ENCODE peak calls at places on chromosomes 4 and X, in four cellular contexts. N, G, O and P are unnamed samples. For H3K4me1, the result is how much of the 10 kb centered on the place peaks cover.

GRCh38 chr4:128385683-128386304 is 98.2 kb upstream of the PGRMC2 start:
- DNase-seq in O (peak), N (no peak), G (peak), P (no peak)

GRCh38 chrX:15814811-15815210 is 24.5 kb downstream of the ZRSR2 start:
- DNase-seq in N (no peak), G (no peak), O (no peak), P (no peak)

GRCh38 chr4:88008133-88008621 is 742 bp downstream of the PKD2 start:
- DNase-seq in G (peak), O (peak), N (peak), P (peak)

GRCh38 chr4:31175242-31175910 is 455.2 kb downstream of the PCDH7 start:
- DNase-seq in G (no peak), O (no peak), N (no peak), P (no peak)

GRCh38 chr4:64250488-64250887 is 158.8 kb downstream of the TECRL start:
- DNase-seq in O (no peak), N (no peak), G (no peak), P (no peak)

GRCh38 chrX:13821740-13822139 is 4.8 kb upstream of the GPM6B start:
- DNase-seq in G (no peak), O (no peak), N (no peak), P (no peak)

GRCh38 chr4:133150643-133151300 is 1.7 kb downstream of the PCDH10 start:
- DNase-seq in O (no peak), N (no peak), G (peak), P (no peak)

GRCh38 chr4:41257257-41257900 is 651 bp downstream of the UCHL1 start:
- DNase-seq in N (peak), O (peak), G (peak), P (peak)

GRCh38 chr4:138910914-138911336 is 104.7 kb upstream of the NOCT start:
- DNase-seq in G (peak), O (peak), N (peak), P (peak)

GRCh38 chrX:34563809-34564208 is 93.3 kb downstream of the TMEM47 start:
- DNase-seq in G (peak), N (no peak), O (no peak), P (no peak)

GRCh38 chr4:168480991-168481588 is 798 bp upstream of the DDX60L start:
- DNase-seq in N (no peak), O (peak), G (no peak), P (peak)

GRCh38 chr4:38514465-38515146 is 149.4 kb upstream of the KLF3 start:
- DNase-seq in N (no peak), O (no peak), G (no peak), P (no peak)

GRCh38 chr4:10334506-10335028 is 122.7 kb downstream of the ZNF518B start:
- DNase-seq in O (no peak), N (no peak), G (no peak), P (no peak)

GRCh38 chrX:147899715-147900114 is 12.0 kb upstream of the FMR1 start:
- DNase-seq in N (no peak), G (no peak), O (no peak), P (no peak)

GRCh38 chr4:77393981-77394380 is 211.6 kb upstream of the CXCL13 start:
- DNase-seq in O (no peak), N (no peak), G (no peak), P (no peak)

GRCh38 chr4:147370881-147371280 is 110.0 kb upstream of the EDNRA start:
- DNase-seq in N (no peak), O (no peak), G (no peak), P (no peak)

GRCh38 chr4:139241086-139241783 is 38.8 kb downstream of the MGARP start:
- DNase-seq in N (no peak), O (no peak), G (peak), P (no peak)

GRCh38 chr4:25792200-25792791 is 70.5 kb downstream of the SEL1L3 start:
- DNase-seq in N (no peak), O (peak), G (peak), P (no peak)

GRCh38 chr4:150647008-150647407 is 65.1 kb downstream of the MAB21L2 start:
- DNase-seq in N (no peak), G (no peak), O (no peak), P (no peak)

GRCh38 chr4:77263247-77263646 is 106.2 kb downstream of the CCNG2 start:
- DNase-seq in N (no peak), G (no peak), O (no peak), P (no peak)

GRCh38 chrX:49884290-49884862 is 5.1 kb downstream of the USP27X start:
- DNase-seq in O (peak), N (peak), G (peak), P (peak)

GRCh38 chr4:109921384-109921808 is 8.7 kb downstream of the EGF start:
- DNase-seq in N (no peak), O (peak), G (peak), P (no peak)

GRCh38 chr4:650951-651883 is 22.9 kb downstream of the ATP5ME start:
- DNase-seq in N (no peak), G (no peak), O (no peak), P (no peak)

GRCh38 chrX:50903387-50904027 is 7.0 kb upstream of the BMP15 start:
- DNase-seq in O (peak), G (peak), N (no peak), P (peak)

GRCh38 chrX:22041931-22042530 is 9.9 kb downstream of the PHEX start:
- DNase-seq in N (no peak), G (no peak), O (no peak), P (no peak)

GRCh38 chr4:88188738-88189417 is 30.4 kb upstream of the ABCG2 start:
- DNase-seq in N (no peak), G (no peak), O (no peak), P (no peak)

GRCh38 chrX:4708970-4709760 is 995.7 kb upstream of the PRKX start:
- DNase-seq in N (no peak), G (peak), O (no peak), P (no peak)

GRCh38 chr4:125789018-125789417 is 474.3 kb downstream of the FAT4 start:
- DNase-seq in N (no peak), O (no peak), G (no peak), P (no peak)

GRCh38 chr4:38993683-38994082 is 38.5 kb downstream of the TMEM156 start:
- DNase-seq in G (peak), O (peak), N (no peak), P (no peak)

GRCh38 chrX:145405012-145405411 is 157.7 kb downstream of the SPANXN1 start:
- DNase-seq in N (no peak), O (peak), G (peak), P (no peak)

GRCh38 chrX:14697453-14697852 is 168.1 kb downstream of the GLRA2 start:
- DNase-seq in N (no peak), G (peak), O (peak), P (no peak)

GRCh38 chr4:40441415-40441814 is 106.3 kb downstream of the CHRNA9 start:
- DNase-seq in G (no peak), N (no peak), O (no peak), P (no peak)

GRCh38 chr4:94653095-94653649 is 104.6 kb upstream of the BMPR1B start:
- DNase-seq in N (no peak), G (peak), O (no peak), P (no peak)

GRCh38 chr4:140648716-140649115 is 80.0 kb upstream of the UCP1 start:
- DNase-seq in G (no peak), O (no peak), N (no peak), P (no peak)

GRCh38 chr4:140644470-140645185 is 75.9 kb upstream of the UCP1 start:
- DNase-seq in G (no peak), O (no peak), N (no peak), P (no peak)

GRCh38 chr4:140643571-140644055 is 74.9 kb upstream of the UCP1 start:
- DNase-seq in O (no peak), N (no peak), G (no peak), P (no peak)

GRCh38 chr4:140645196-140645595 is 76.4 kb upstream of the UCP1 start:
- DNase-seq in O (no peak), G (no peak), N (no peak), P (no peak)

GRCh38 chr4:140645614-140646412 is 77.1 kb upstream of the UCP1 start:
- DNase-seq in G (no peak), N (peak), O (no peak), P (no peak)
- H3K4me1 ChIP-seq in G (under half), N (under half), O (under half), P (under half)

DNA sequence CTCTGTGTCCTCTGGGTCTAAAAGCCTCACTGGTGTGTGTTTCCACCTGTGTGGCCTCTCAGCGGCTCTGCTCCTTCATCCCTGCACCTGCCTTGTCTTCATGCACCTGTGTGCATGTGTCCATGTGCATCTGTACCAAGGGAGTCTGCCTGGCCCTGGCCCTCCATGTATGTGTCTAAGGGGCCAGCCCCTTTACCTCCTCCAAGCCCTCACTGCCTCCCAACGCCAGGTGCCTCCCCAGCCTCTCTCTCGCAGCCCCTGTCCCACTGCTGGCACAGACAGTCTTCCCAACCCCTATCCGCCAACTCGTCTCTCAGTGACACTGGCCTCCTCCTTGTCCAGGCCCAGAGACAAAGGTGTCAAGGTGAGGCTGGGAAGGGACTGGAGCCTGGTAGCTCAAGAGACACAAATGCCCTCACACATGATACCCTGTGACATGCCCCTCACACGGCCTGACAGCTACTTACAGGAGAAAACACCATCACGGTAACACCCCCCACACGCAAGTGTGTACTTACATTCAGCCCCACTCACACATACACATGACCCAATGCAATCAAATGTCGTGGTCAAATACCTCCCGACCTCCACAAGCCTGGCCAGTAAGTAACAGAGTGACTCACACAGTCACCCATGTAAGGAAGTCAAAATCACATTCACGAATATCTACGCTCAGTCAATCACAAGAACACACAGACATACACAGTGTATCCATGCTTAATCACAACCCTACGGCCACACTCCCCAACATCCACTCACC is 11.4 kb downstream of the L1CAM start:
- DNase-seq in O (no peak), G (no peak), N (no peak), P (no peak)
- H3K4me3 ChIP-seq in O (no peak), G (no peak), N (no peak), P (no peak)

GRCh38 chrX:46317158-46317557 is 228.1 kb downstream of the ZNF674 start:
- DNase-seq in N (no peak), O (no peak), G (peak), P (no peak)
- H3K4me1 ChIP-seq in N (under half), O (under half), G (under half), P (under half)

GRCh38 chrX:41442824-41443560 is 4.2 kb upstream of the NYX start:
- DNase-seq in G (no peak), N (no peak), O (no peak), P (no peak)
- H3K4me3 ChIP-seq in G (no peak), N (peak), O (peak), P (peak)

DNA sequence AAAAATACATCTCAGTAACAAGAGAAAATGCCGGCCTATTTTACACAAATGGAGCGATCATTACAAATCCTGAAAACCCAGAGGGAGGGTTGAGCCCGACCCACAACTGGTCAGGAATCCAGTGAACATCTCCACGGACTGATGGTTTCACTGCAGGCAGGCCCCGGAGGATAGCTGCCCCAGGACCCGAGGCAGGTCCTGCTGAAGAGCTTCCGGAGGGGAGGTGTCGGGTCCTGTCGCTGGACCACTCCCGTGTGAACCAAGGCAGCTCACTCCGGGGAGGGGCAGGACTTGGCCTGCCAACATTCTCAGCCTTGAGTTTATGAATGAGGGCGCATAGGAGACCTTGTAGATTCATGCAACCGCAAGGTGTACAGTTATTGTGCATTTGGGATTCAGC is 4.8 kb upstream of the CRMP1 start:
- DNase-seq in O (no peak), N (no peak), G (no peak), P (no peak)
- H3K4me1 ChIP-seq in O (under half), N (under half), G (under half), P (under half)

GRCh38 chr4:2417765-2418651 is at the start of gene ZFYVE28:
- DNase-seq in O (peak), N (no peak), G (no peak), P (no peak)
- H3K4me3 ChIP-seq in O (peak), N (peak), G (peak), P (peak)

DNA sequence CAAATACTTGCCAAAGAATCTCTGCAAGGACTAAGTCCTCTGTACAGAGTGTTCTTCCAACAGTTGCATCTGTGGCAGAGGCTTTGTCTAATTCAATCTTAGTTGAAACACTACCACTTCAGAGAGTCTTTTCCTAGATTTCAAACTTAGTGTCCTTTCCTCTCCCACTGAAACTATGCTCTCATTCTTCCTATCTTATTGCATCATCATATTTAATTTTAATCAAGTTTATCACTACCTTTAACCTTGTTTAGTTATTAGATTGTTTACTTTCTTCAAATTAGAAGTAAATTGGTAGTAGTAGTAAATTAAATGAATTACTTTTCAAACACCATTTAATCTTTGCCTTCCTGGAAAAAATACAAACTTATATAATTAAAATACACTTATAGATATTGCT is 1082.3 kb upstream of the PABPC4L start:
- DNase-seq in N (no peak), O (no peak), G (no peak), P (no peak)
- H3K4me1 ChIP-seq in N (under half), O (under half), G (under half), P (under half)